ENCODE peak calls at places on chromosomes 13 and 19, in five cellular contexts. One of them, this sample, is unnamed.
A peak's percentile ranks its signal among the peaks of the same experiment; 100 is the strongest.

GRCh38 chr19:10766681-10767201 is 48.9 kb downstream of the DNM2 start:
- DNase-seq in aorta: peak; percentile 82
- DNase-seq in colonic mucosa: no peak
- DNase-seq in H1: no peak
- DNase-seq in suprapubic skin: no peak
- DNase-seq in this sample: peak; percentile 83

GRCh38 chr19:45955905-45956608 is 17.6 kb downstream of the NOVA2 start:
- DNase-seq in aorta: peak; percentile 52
- DNase-seq in colonic mucosa: no peak
- DNase-seq in H1: no peak
- DNase-seq in suprapubic skin: no peak
- DNase-seq in this sample: no peak

GRCh38 chr19:6997679-6998445 is 23.4 kb downstream of the MBD3L2B start:
- DNase-seq in aorta: no peak
- DNase-seq in colonic mucosa: no peak
- DNase-seq in H1: no peak
- DNase-seq in suprapubic skin: no peak
- DNase-seq in this sample: peak; percentile 51

GRCh38 chr13:99464441-99464949 is 36.8 kb upstream of the TM9SF2 start:
- DNase-seq in aorta: no peak
- DNase-seq in colonic mucosa: no peak
- DNase-seq in H1: no peak
- DNase-seq in suprapubic skin: no peak
- DNase-seq in this sample: peak; percentile 31

GRCh38 chr13:112722433-112723250 is 32.8 kb downstream of the ATP11A start:
- DNase-seq in aorta: no peak
- DNase-seq in colonic mucosa: no peak
- DNase-seq in H1: no peak
- DNase-seq in suprapubic skin: no peak
- DNase-seq in this sample: peak; percentile 99

GRCh38 chr13:41017744-41018582 is 1.2 kb downstream of the ELF1 start:
- DNase-seq in aorta: no peak
- DNase-seq in colonic mucosa: no peak
- DNase-seq in H1: no peak
- DNase-seq in suprapubic skin: no peak
- DNase-seq in this sample: no peak

GRCh38 chr19:53183146-53183545 is 10.0 kb downstream of the ZNF665 start:
- DNase-seq in aorta: no peak
- DNase-seq in colonic mucosa: no peak
- DNase-seq in H1: no peak
- DNase-seq in suprapubic skin: no peak
- DNase-seq in this sample: peak; percentile 80

GRCh38 chr13:94657167-94657566 is 55.2 kb downstream of the SOX21 start:
- DNase-seq in aorta: no peak
- DNase-seq in colonic mucosa: no peak
- DNase-seq in H1: no peak
- DNase-seq in suprapubic skin: no peak
- DNase-seq in this sample: no peak

GRCh38 chr13:70347947-70348620 is 239.8 kb upstream of the KLHL1 start:
- DNase-seq in aorta: no peak
- DNase-seq in colonic mucosa: no peak
- DNase-seq in H1: no peak
- DNase-seq in suprapubic skin: no peak
- DNase-seq in this sample: no peak

GRCh38 chr13:98549006-98549727 is 27.7 kb downstream of the STK24 start:
- DNase-seq in aorta: no peak
- DNase-seq in colonic mucosa: no peak
- DNase-seq in H1: no peak
- DNase-seq in suprapubic skin: no peak
- DNase-seq in this sample: no peak

GRCh38 chr13:101698400-101698799 is 245.9 kb downstream of the ITGBL1 start:
- DNase-seq in aorta: no peak
- DNase-seq in colonic mucosa: no peak
- DNase-seq in H1: no peak
- DNase-seq in suprapubic skin: no peak
- DNase-seq in this sample: no peak

GRCh38 chr13:60591348-60591747 is 194.3 kb downstream of the TDRD3 start:
- DNase-seq in aorta: no peak
- DNase-seq in colonic mucosa: no peak
- DNase-seq in H1: no peak
- DNase-seq in suprapubic skin: no peak
- DNase-seq in this sample: peak; percentile 64

GRCh38 chr13:51626749-51627148 is 42.5 kb downstream of the WDFY2 start:
- DNase-seq in aorta: no peak
- DNase-seq in colonic mucosa: no peak
- DNase-seq in H1: no peak
- DNase-seq in suprapubic skin: no peak
- DNase-seq in this sample: no peak

GRCh38 chr19:47444388-47444821 is 25.1 kb upstream of the MEIS3 start:
- DNase-seq in aorta: no peak
- DNase-seq in colonic mucosa: no peak
- DNase-seq in H1: peak; percentile 85
- DNase-seq in suprapubic skin: no peak
- DNase-seq in this sample: peak; percentile 80

GRCh38 chr19:46017095-46017429 is 5.8 kb downstream of the PGLYRP1 start:
- DNase-seq in aorta: no peak
- DNase-seq in colonic mucosa: no peak
- DNase-seq in H1: no peak
- DNase-seq in suprapubic skin: no peak
- DNase-seq in this sample: no peak

GRCh38 chr13:71704650-71705049 is 162.4 kb downstream of the DACH1 start:
- DNase-seq in aorta: no peak
- DNase-seq in colonic mucosa: no peak
- DNase-seq in H1: no peak
- DNase-seq in suprapubic skin: no peak
- DNase-seq in this sample: no peak

GRCh38 chr13:45702869-45703391 is 810 bp downstream of the CBY2 start:
- DNase-seq in aorta: no peak
- DNase-seq in colonic mucosa: no peak
- DNase-seq in H1: no peak
- DNase-seq in suprapubic skin: no peak
- DNase-seq in this sample: no peak

GRCh38 chr13:52067237-52067636 is 42.7 kb downstream of the UTP14C start:
- DNase-seq in aorta: no peak
- DNase-seq in colonic mucosa: no peak
- DNase-seq in H1: no peak
- DNase-seq in suprapubic skin: no peak
- DNase-seq in this sample: no peak

GRCh38 chr13:75415720-75416119 is 66.2 kb downstream of the TBC1D4 start:
- DNase-seq in aorta: no peak
- DNase-seq in colonic mucosa: no peak
- DNase-seq in H1: no peak
- DNase-seq in suprapubic skin: no peak
- DNase-seq in this sample: peak; percentile 72

GRCh38 chr13:49292742-49293498 is 45.2 kb downstream of the CDADC1 start:
- DNase-seq in aorta: peak; percentile 91
- DNase-seq in colonic mucosa: no peak
- DNase-seq in H1: no peak
- DNase-seq in suprapubic skin: no peak
- DNase-seq in this sample: peak; percentile 80

GRCh38 chr19:55546822-55547614 is 1.7 kb upstream of the SBK3 start:
- DNase-seq in aorta: peak; percentile 94
- DNase-seq in colonic mucosa: peak; percentile 46
- DNase-seq in H1: no peak
- DNase-seq in suprapubic skin: no peak
- DNase-seq in this sample: peak; percentile 97

GRCh38 chr19:10872551-10873107 is 1.3 kb downstream of the CARM1 start:
- DNase-seq in aorta: no peak
- DNase-seq in colonic mucosa: no peak
- DNase-seq in H1: no peak
- DNase-seq in suprapubic skin: no peak
- DNase-seq in this sample: peak; percentile 65

GRCh38 chr13:44221657-44222056 is 152.0 kb upstream of the SERP2 start:
- DNase-seq in aorta: no peak
- DNase-seq in colonic mucosa: no peak
- DNase-seq in H1: no peak
- DNase-seq in suprapubic skin: no peak
- DNase-seq in this sample: no peak

GRCh38 chr19:29576043-29576442 is 30.0 kb upstream of the POP4 start:
- DNase-seq in aorta: no peak
- DNase-seq in colonic mucosa: no peak
- DNase-seq in H1: no peak
- DNase-seq in suprapubic skin: peak; percentile 24
- DNase-seq in this sample: no peak

GRCh38 chr19:16161848-16162247 is 11.5 kb downstream of the CIB3 start:
- DNase-seq in aorta: no peak
- DNase-seq in colonic mucosa: no peak
- DNase-seq in H1: no peak
- DNase-seq in suprapubic skin: no peak
- DNase-seq in this sample: no peak

GRCh38 chr13:29918845-29919244 is 68.4 kb upstream of the UBL3 start:
- DNase-seq in aorta: no peak
- DNase-seq in colonic mucosa: no peak
- DNase-seq in H1: no peak
- DNase-seq in suprapubic skin: no peak
- DNase-seq in this sample: no peak

GRCh38 chr13:33347866-33348265 is 62.3 kb upstream of the STARD13 start:
- DNase-seq in aorta: no peak
- DNase-seq in colonic mucosa: no peak
- DNase-seq in H1: no peak
- DNase-seq in suprapubic skin: no peak
- DNase-seq in this sample: no peak

GRCh38 chr19:16372065-16372915 is 47.7 kb downstream of the KLF2 start:
- DNase-seq in aorta: peak; percentile 64
- DNase-seq in colonic mucosa: no peak
- DNase-seq in H1: no peak
- DNase-seq in suprapubic skin: no peak
- DNase-seq in this sample: no peak

GRCh38 chr19:45451181-45451849 is 16.5 kb upstream of the FOSB start:
- DNase-seq in aorta: peak; percentile 81
- DNase-seq in colonic mucosa: peak; percentile 50
- DNase-seq in H1: no peak
- DNase-seq in suprapubic skin: no peak
- DNase-seq in this sample: peak; percentile 93

GRCh38 chr13:23268441-23268840 is 87.7 kb downstream of the SGCG start:
- DNase-seq in aorta: no peak
- DNase-seq in colonic mucosa: no peak
- DNase-seq in H1: no peak
- DNase-seq in suprapubic skin: no peak
- DNase-seq in this sample: no peak

GRCh38 chr13:40028446-40028845 is 373.0 kb downstream of the COG6 start:
- DNase-seq in aorta: no peak
- DNase-seq in colonic mucosa: no peak
- DNase-seq in H1: no peak
- DNase-seq in suprapubic skin: no peak
- DNase-seq in this sample: no peak

GRCh38 chr19:47096721-47097120 is 16.9 kb downstream of the ZC3H4 start:
- DNase-seq in aorta: no peak
- DNase-seq in colonic mucosa: peak; percentile 51
- DNase-seq in H1: no peak
- DNase-seq in suprapubic skin: no peak
- DNase-seq in this sample: no peak

GRCh38 chr13:90414691-90415596 is 932.5 kb upstream of the MIR17HG start:
- DNase-seq in aorta: no peak
- DNase-seq in colonic mucosa: no peak
- DNase-seq in H1: no peak
- DNase-seq in suprapubic skin: no peak
- DNase-seq in this sample: no peak

GRCh38 chr13:26991508-26992181 is 180.0 kb downstream of the USP12 start:
- DNase-seq in aorta: peak; percentile 83
- DNase-seq in colonic mucosa: no peak
- DNase-seq in H1: no peak
- DNase-seq in suprapubic skin: peak; percentile 57
- DNase-seq in this sample: no peak
- H3K4me1 ChIP-seq in aorta: no peaks in the 10 kb centered on the region
- H3K4me1 ChIP-seq in colonic mucosa: no peaks in the 10 kb centered on the region
- H3K4me1 ChIP-seq in H1: no peaks in the 10 kb centered on the region
- H3K4me1 ChIP-seq in suprapubic skin: no peaks in the 10 kb centered on the region
- H3K4me1 ChIP-seq in this sample: no peaks in the 10 kb centered on the region

GRCh38 chr19:19170053-19170945 is at the start of gene MEF2B:
- DNase-seq in aorta: peak; percentile 90
- DNase-seq in colonic mucosa: peak; percentile 80
- DNase-seq in H1: peak; percentile 96
- DNase-seq in suprapubic skin: peak; percentile 85
- DNase-seq in this sample: peak; percentile 97
- H3K4me3 ChIP-seq in aorta: no peak within 1 kb of the TSS
- H3K4me3 ChIP-seq in colonic mucosa: peak within 1 kb of the TSS; percentile 27
- H3K4me3 ChIP-seq in H1: peak within 1 kb of the TSS; percentile 59
- H3K4me3 ChIP-seq in suprapubic skin: peak within 1 kb of the TSS; percentile 27
- H3K4me3 ChIP-seq in this sample: peak within 1 kb of the TSS; percentile 30

GRCh38 chr19:18834644-18834984 is 2.9 kb downstream of the UPF1 start:
- DNase-seq in aorta: no peak
- DNase-seq in colonic mucosa: no peak
- DNase-seq in H1: no peak
- DNase-seq in suprapubic skin: no peak
- DNase-seq in this sample: no peak
- H3K4me1 ChIP-seq in aorta: no peaks in the 10 kb centered on the region
- H3K4me1 ChIP-seq in colonic mucosa: peaks cover 5% of the 10 kb centered on the region
- H3K4me1 ChIP-seq in H1: peaks cover 17% of the 10 kb centered on the region
- H3K4me1 ChIP-seq in suprapubic skin: peaks cover 56% of the 10 kb centered on the region
- H3K4me1 ChIP-seq in this sample: peaks cover 28% of the 10 kb centered on the region

DNA sequence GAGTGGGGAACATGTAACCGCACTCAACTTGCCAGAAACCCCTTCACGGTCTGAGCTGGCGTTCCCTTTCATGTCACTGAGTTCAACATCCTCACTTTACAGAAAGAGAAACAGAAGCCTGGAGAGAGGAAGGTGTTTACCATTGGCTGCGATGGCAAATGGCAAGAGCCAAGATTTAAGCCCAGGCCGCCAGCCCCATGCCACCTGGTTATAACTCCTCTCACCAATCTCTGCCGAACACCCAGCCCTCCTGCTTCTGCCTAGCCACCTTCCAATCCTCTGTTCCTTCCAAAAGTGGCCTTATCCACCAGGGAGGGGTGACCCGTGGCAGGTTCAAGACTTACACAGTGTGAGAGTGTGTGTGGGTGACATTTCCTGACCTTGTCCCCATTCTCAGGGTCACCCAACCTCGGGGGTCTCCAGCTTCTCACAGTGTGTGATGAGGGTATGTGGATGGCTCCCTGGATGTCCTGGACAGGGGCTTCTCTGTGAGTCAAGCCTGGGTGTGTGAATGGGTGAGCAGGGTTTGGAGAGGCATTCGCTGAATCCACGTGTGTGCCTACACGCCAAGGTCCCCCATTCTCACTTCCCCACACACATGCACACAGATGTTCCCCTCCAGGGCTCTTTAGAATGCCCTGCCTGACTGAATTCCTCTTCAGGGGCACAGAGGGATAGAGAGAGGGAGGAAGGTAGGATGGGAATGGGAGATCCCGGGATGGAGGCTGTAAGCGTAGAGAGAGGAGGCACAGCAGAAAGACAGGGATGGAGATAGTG is 1.2 kb downstream of the CADM4 start:
- DNase-seq in aorta: no peak
- DNase-seq in colonic mucosa: no peak
- DNase-seq in H1: no peak
- DNase-seq in suprapubic skin: no peak
- DNase-seq in this sample: no peak
- H3K4me3 ChIP-seq in aorta: no peak overlapping the region
- H3K4me3 ChIP-seq in colonic mucosa: no peak overlapping the region
- H3K4me3 ChIP-seq in H1: peak overlapping the region; percentile 86
- H3K4me3 ChIP-seq in suprapubic skin: peak overlapping the region; percentile 55
- H3K4me3 ChIP-seq in this sample: no peak overlapping the region

GRCh38 chr19:24065243-24065642 is 21.7 kb upstream of the ZNF254 start:
- DNase-seq in aorta: no peak
- DNase-seq in colonic mucosa: no peak
- DNase-seq in H1: no peak
- DNase-seq in suprapubic skin: no peak
- DNase-seq in this sample: no peak
- H3K4me1 ChIP-seq in aorta: no peaks in the 10 kb centered on the region
- H3K4me1 ChIP-seq in colonic mucosa: no peaks in the 10 kb centered on the region
- H3K4me1 ChIP-seq in H1: no peaks in the 10 kb centered on the region
- H3K4me1 ChIP-seq in suprapubic skin: no peaks in the 10 kb centered on the region
- H3K4me1 ChIP-seq in this sample: no peaks in the 10 kb centered on the region